ENCODE peak calls at places on chromosome 2, in eight cellular contexts. N, H, R, U, D, Y, C and A are unnamed samples.
A peak's percentile ranks its signal among the peaks of the same experiment; 100 is the strongest.

GRCh38 chr2:238667008-238667407 is 180.9 kb upstream of the TWIST2 start:
- DNase-seq in C (no peak), R (no peak), N (peak; percentile 83), U (no peak), Y (no peak), H (no peak), D (no peak), A (no peak)

GRCh38 chr2:105746177-105747080 is 1.7 kb downstream of the NCK2 start:
- DNase-seq in R (no peak), U (peak; percentile 52), Y (peak; percentile 50), H (peak; percentile 76), N (no peak), D (peak; percentile 89), C (peak; percentile 89), A (peak; percentile 33)

GRCh38 chr2:17849260-17849659 is 29.2 kb upstream of the KCNS3 start:
- DNase-seq in H (peak; percentile 46), R (no peak), C (no peak), Y (no peak), N (no peak), U (no peak), D (no peak), A (no peak)

GRCh38 chr2:189178007-189178406 is 1.6 kb downstream of the COL5A2 start:
- DNase-seq in N (peak; percentile 74), C (no peak), R (no peak), Y (no peak), H (no peak), D (no peak), U (no peak), A (no peak)

GRCh38 chr2:229714736-229715541 is 584 bp upstream of the DNER start:
- DNase-seq in C (peak; percentile 58), D (peak; percentile 92), N (peak; percentile 87), U (no peak), Y (peak; percentile 55), H (peak; percentile 89), R (no peak), A (peak; percentile 70)

GRCh38 chr2:74884866-74885265 is 50.9 kb downstream of the HK2 start:
- DNase-seq in N (no peak), C (no peak), D (no peak), Y (no peak), U (no peak), H (no peak), R (no peak), A (no peak)

GRCh38 chr2:64698668-64699444 is 45.1 kb upstream of the SERTAD2 start:
- DNase-seq in H (no peak), C (no peak), U (no peak), D (no peak), N (peak; percentile 94), R (peak; percentile 24), Y (peak; percentile 92), A (no peak)

GRCh38 chr2:238596571-238597551 is 170.1 kb downstream of the ASB1 start:
- DNase-seq in C (no peak), R (peak; percentile 89), N (peak; percentile 93), D (no peak), H (no peak), U (no peak), Y (peak; percentile 94), A (no peak)

GRCh38 chr2:134436706-134437105 is 182.8 kb downstream of the MGAT5 start:
- DNase-seq in Y (peak; percentile 29), H (no peak), D (no peak), C (no peak), R (no peak), U (no peak), N (no peak), A (no peak)

GRCh38 chr2:152405206-152406118 is 70.5 kb downstream of the FMNL2 start:
- DNase-seq in R (peak; percentile 51), U (no peak), D (no peak), N (peak; percentile 23), C (no peak), H (no peak), Y (peak; percentile 80), A (no peak)

DNA sequence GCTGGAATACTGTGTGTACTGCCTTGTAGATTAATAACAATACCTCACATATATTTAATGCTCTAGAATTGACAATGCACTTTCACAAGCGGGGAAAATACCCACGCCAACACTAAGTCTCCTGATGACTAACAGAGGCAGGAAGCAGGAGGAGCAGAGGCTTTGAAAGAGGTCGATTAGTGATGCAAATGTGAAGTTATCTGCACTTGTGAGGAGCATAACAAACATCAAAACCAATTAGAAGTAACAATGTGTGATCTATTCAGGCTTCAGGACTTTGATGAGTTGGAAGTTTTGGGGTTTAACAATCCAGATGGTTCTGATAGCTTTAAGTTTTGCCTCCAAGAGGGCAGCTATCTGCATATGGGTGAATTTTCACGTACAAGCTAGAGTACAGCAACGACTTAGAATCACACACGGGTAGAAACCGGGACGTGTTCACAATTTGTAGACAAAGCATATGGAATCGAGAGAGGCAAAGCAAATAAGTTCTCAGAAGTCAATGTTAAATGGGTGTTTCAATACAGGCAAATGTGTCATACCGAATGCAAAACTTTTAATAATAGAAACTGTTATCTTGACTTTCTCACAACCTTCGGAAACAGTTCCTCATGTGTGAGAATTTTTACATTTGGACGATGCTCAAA is 114.5 kb downstream of the METTL8 start:
- DNase-seq in R (no peak), D (peak; percentile 84), C (no peak), H (peak; percentile 13), N (peak; percentile 21), U (peak; percentile 64), Y (no peak), A (no peak)
- TF ChIP-seq EZH2phosphoT487 in R (no peak), D (no peak), C (no peak), H (no peak), N (no peak), U (no peak), Y (no peak), A (no peak)

GRCh38 chr2:165952600-165953210 is 871 bp downstream of the TTC21B start:
- DNase-seq in C (peak; percentile 17), U (peak; percentile 3), N (peak; percentile 34), Y (peak; percentile 83), R (no peak), D (no peak), H (no peak), A (no peak)
- TF ChIP-seq EZH2phosphoT487 in C (no peak), U (no peak), N (no peak), Y (no peak), R (no peak), D (no peak), H (no peak), A (no peak)

DNA sequence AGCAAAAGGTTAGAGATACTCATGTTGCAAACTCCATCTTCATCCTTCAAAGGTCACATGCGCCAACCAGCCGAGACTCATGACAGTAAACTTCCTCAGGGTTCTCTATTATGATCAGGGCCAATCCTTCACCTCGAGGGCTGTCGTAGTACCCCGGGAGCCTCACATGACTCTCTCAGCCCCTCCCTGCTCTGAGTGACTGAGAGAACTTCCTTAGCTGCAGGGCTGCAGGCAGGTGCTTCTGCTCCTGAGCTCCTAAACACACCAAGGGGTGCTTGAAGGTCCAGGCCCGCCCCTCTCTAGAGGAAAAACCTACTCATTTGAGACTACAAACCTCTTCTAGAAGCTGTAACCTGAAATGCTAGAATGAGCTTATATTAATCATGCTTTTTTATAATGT is 48.2 kb downstream of the LONRF2 start:
- DNase-seq in U (no peak), Y (no peak), C (peak; percentile 38), H (no peak), D (no peak), N (no peak), R (no peak), A (no peak)
- TF ChIP-seq EZH2phosphoT487 in U (no peak), Y (no peak), C (no peak), H (no peak), D (no peak), N (no peak), R (no peak), A (no peak)

DNA sequence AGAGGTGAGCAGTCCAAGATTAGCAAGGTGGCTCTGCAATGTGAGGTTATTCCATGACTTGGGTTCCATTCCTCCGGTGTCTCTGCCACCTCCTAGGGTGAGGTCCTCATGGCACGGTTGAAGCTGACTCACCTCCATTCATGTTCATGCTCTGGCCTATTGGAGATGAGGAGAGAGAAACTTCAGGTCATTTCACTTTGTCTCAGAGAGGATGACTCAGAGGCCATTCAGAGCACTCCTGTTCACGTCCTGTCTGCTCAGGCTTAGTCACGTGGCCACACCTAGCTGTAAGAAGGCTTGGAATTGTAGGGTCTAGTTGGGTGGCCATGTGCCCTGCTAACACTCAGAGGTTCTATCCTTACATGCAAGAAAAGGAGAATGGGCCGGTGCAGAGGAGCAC is 67.5 kb upstream of the MBOAT2 start:
- DNase-seq in H (no peak), D (no peak), N (peak; percentile 87), C (no peak), R (peak; percentile 99), Y (peak; percentile 99), U (no peak), A (no peak)
- TF ChIP-seq EZH2phosphoT487 in H (no peak), D (no peak), N (no peak), C (no peak), R (no peak), Y (no peak), U (no peak), A (no peak)

GRCh38 chr2:37566517-37566961 is 104.9 kb downstream of the CDC42EP3 start:
- DNase-seq in H (no peak), U (no peak), R (no peak), D (no peak), Y (no peak), C (no peak), N (peak; percentile 76), A (no peak)
- TF ChIP-seq EZH2phosphoT487 in H (no peak), U (no peak), R (no peak), D (no peak), Y (no peak), C (no peak), N (no peak), A (no peak)

GRCh38 chr2:222977121-222977520 is 74.9 kb upstream of the KCNE4 start:
- DNase-seq in C (no peak), Y (no peak), N (no peak), R (no peak), U (no peak), H (no peak), D (no peak), A (no peak)
- TF ChIP-seq EZH2phosphoT487 in C (no peak), Y (no peak), N (no peak), R (no peak), U (no peak), H (no peak), D (no peak), A (no peak)

GRCh38 chr2:34419856-34420255 is 820.8 kb upstream of the FAM98A start:
- DNase-seq in Y (no peak), D (no peak), H (no peak), R (no peak), N (peak; percentile 0), U (no peak), C (no peak), A (no peak)
- TF ChIP-seq EZH2phosphoT487 in Y (no peak), D (no peak), H (no peak), R (no peak), N (no peak), U (no peak), C (no peak), A (no peak)

GRCh38 chr2:124027182-124027581 is 2.1 kb downstream of the CNTNAP5 start:
- DNase-seq in D (peak; percentile 88), C (peak; percentile 83), N (peak; percentile 66), U (peak; percentile 54), Y (peak; percentile 75), H (peak; percentile 87), R (no peak), A (peak; percentile 68)
- TF ChIP-seq EZH2phosphoT487 in D (no peak), C (no peak), N (no peak), U (no peak), Y (no peak), H (no peak), R (no peak), A (no peak)

GRCh38 chr2:209070262-209070661 is 353.6 kb upstream of the MAP2 start:
- DNase-seq in D (no peak), U (no peak), H (no peak), N (no peak), R (no peak), Y (no peak), C (no peak), A (no peak)
- TF ChIP-seq EZH2phosphoT487 in D (no peak), U (no peak), H (no peak), N (no peak), R (no peak), Y (no peak), C (no peak), A (no peak)